ENCODE peak calls at places on chromosomes 4 and X, in seven cellular contexts. Z is cardiac muscle cell, U is AG09309, J is AG04450, X is Peyer's patch, Y is choroid plexus epithelial cell, O is heart left ventricle. M is an unnamed sample.

GRCh38 chr4:108601517-108601916 is 18.9 kb upstream of the RPL34 start:
- DNase-seq in Z (no peak), U (no peak), J (no peak), X (peak), Y (no peak), O (no peak), M (no peak)

GRCh38 chr4:150305995-150306394 is 227.8 kb downstream of the DCLK2 start:
- DNase-seq in Z (peak), U (peak), J (no peak), X (no peak), Y (peak), O (no peak), M (no peak)

GRCh38 chr4:139129206-139129605 is 47.8 kb downstream of the ELF2 start:
- DNase-seq in Z (no peak), U (no peak), J (no peak), X (no peak), Y (peak), O (no peak), M (no peak)

GRCh38 chr4:1532549-1533395 is 126.5 kb upstream of the NKX1-1 start:
- DNase-seq in Z (no peak), U (no peak), J (no peak), X (no peak), Y (no peak), O (peak), M (no peak)

GRCh38 chr4:163542275-163542674 is 47.8 kb downstream of the TMA16 start:
- DNase-seq in Z (no peak), U (no peak), J (no peak), X (no peak), Y (peak), O (no peak), M (peak)

GRCh38 chrX:20284992-20285391 is 18.3 kb upstream of the RPS6KA3 start:
- DNase-seq in Z (no peak), U (no peak), J (no peak), X (no peak), Y (no peak), O (no peak), M (no peak)

GRCh38 chrX:68929332-68930150 is 100.7 kb downstream of the EFNB1 start:
- DNase-seq in Z (peak), U (no peak), J (peak), X (no peak), Y (peak), O (peak), M (peak)

GRCh38 chr4:25633541-25633940 is 22.1 kb upstream of the SLC34A2 start:
- DNase-seq in Z (no peak), U (no peak), J (no peak), X (peak), Y (no peak), O (no peak), M (no peak)

GRCh38 chr4:40059362-40059761 is 2.7 kb downstream of the N4BP2 start:
- DNase-seq in Z (no peak), U (no peak), J (no peak), X (no peak), Y (no peak), O (no peak), M (no peak)

GRCh38 chr4:130955520-130955919 is 1859.6 kb downstream of the C4orf33 start:
- DNase-seq in Z (no peak), U (no peak), J (no peak), X (no peak), Y (no peak), O (no peak), M (no peak)

GRCh38 chr4:154602404-154603020 is 9.9 kb downstream of the FGG start:
- DNase-seq in Z (no peak), U (no peak), J (no peak), X (no peak), Y (peak), O (no peak), M (no peak)

GRCh38 chr4:154490589-154491340 is 834 bp downstream of the DCHS2 start:
- DNase-seq in Z (no peak), U (no peak), J (no peak), X (peak), Y (no peak), O (no peak), M (peak)

DNA sequence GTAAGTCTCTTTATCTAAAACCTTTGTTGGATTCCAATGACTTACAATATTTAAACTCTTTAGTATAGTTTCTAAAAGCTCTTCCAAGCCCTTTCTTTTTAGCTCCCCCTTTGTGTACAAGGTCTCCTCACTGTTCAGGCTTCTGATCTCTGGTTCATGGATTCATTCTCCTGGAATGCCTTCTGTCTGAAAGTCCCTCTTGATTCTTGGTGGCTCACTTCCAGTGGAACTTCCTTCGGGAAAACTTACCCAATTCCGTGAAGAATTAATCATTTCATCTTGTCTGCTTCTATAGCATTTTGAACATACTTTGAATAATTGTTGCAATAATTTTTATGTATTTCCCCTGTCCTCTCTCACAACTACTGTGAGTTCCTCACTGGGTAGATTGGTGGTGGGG is 3.6 kb downstream of the ARHGAP24 start:
- DNase-seq in Z (peak), U (no peak), J (no peak), X (no peak), Y (peak), O (no peak), M (no peak)
- H3K4me3 ChIP-seq in Z (no peak), U (no peak), J (no peak), X (no peak), Y (no peak), O (no peak), M (no peak)

GRCh38 chr4:125316781-125317525 is 2.2 kb downstream of the FAT4 start:
- DNase-seq in Z (peak), U (no peak), J (no peak), X (peak), Y (peak), O (peak), M (peak)
- H3K4me3 ChIP-seq in Z (peak), U (peak), J (peak), X (peak), Y (peak), O (peak), M (peak)

DNA sequence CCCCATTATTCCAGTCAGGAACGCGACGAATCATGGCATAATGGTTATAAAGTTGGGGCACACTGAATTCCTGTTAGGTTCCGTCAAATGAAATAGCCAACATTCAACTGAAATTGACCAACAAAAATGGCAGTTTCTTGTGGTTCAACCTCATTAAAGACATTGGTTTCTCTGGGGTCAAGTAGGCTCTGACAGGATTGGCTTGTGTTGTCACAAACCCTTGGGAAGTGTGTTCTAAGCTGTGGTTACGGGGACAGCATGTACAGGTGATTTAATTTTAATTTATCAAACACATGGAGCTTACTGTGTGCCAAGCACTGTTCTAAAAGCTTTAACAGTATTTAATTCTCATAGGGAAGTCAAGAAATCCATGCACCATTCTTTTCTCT is 751 bp downstream of the XK start:
- DNase-seq in Z (no peak), U (no peak), J (no peak), X (no peak), Y (no peak), O (no peak), M (no peak)
- H3K4me3 ChIP-seq in Z (peak), U (no peak), J (no peak), X (peak), Y (no peak), O (peak), M (no peak)

GRCh38 chr4:185182196-185182595 is 21.6 kb downstream of the CFAP97 start:
- DNase-seq in Z (no peak), U (no peak), J (no peak), X (no peak), Y (no peak), O (no peak), M (peak)
- H3K4me3 ChIP-seq in Z (no peak), U (no peak), J (no peak), X (no peak), Y (no peak), O (no peak), M (no peak)

GRCh38 chrX:53093177-53093655 is 726 bp upstream of the KANTR start:
- DNase-seq in Z (peak), U (no peak), J (no peak), X (peak), Y (peak), O (peak), M (peak)
- H3K4me3 ChIP-seq in Z (peak), U (peak), J (peak), X (peak), Y (peak), O (peak), M (no peak)

GRCh38 chr4:152348670-152349069 is 187.2 kb downstream of the FBXW7 start:
- DNase-seq in Z (no peak), U (no peak), J (no peak), X (no peak), Y (no peak), O (no peak), M (peak)
- H3K4me3 ChIP-seq in Z (no peak), U (no peak), J (no peak), X (no peak), Y (no peak), O (no peak), M (no peak)

GRCh38 chrX:275476-275966 is 5.7 kb upstream of the PLCXD1 start:
- DNase-seq in Z (no peak), U (no peak), J (no peak), X (no peak), Y (no peak), O (no peak), M (no peak)

GRCh38 chrX:270848-271367 is 10.3 kb upstream of the PLCXD1 start:
- DNase-seq in Z (no peak), U (no peak), J (no peak), X (peak), Y (no peak), O (peak), M (no peak)

GRCh38 chrX:276588-277171 is 4.5 kb upstream of the PLCXD1 start:
- DNase-seq in Z (peak), U (no peak), J (no peak), X (peak), Y (peak), O (no peak), M (no peak)

GRCh38 chrX:275967-276587 is 5.1 kb upstream of the PLCXD1 start:
- DNase-seq in Z (peak), U (no peak), J (no peak), X (peak), Y (peak), O (peak), M (peak)

GRCh38 chrX:274904-275475 is 6.2 kb upstream of the PLCXD1 start:
- DNase-seq in Z (peak), U (no peak), J (no peak), X (peak), Y (peak), O (peak), M (peak)
- H3K4me3 ChIP-seq in Z (no peak), U (no peak), J (no peak), X (peak), Y (no peak), O (peak), M (no peak)

GRCh38 chr4:99649208-99649607 is 8.4 kb downstream of the C4orf54 start:
- DNase-seq in Z (no peak), U (no peak), J (no peak), X (no peak), Y (no peak), O (no peak), M (no peak)
- H3K4me3 ChIP-seq in Z (no peak), U (no peak), J (no peak), X (no peak), Y (no peak), O (no peak), M (no peak)

DNA sequence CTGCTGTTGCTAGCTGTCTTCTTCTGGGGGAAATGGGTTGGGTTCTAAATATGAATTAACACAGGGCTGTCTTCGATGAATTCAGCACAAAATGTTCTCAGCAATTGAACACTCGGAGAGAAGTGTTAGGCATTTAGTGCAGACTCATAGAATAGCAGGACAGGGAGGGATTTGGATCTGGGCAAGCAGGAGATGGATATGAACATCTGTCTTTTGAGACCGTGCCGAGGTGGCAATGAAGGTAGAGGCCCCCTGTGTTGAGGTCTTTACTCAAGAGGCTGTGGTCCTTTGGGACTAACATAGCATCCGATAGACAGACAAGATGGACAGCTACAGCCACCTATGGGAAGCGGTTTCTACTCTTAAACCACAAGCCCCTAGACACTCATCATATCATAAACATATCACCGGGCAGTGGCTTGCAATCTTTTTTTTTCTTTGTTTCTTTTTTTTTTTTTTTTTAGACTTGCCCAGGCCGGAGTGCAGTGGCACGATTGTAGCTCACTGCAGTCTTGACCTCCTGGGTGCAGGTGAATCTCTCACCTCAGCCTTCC is 6.7 kb downstream of the CD99 start:
- DNase-seq in Z (no peak), U (no peak), J (no peak), X (no peak), Y (peak), O (peak), M (no peak)
- H3K4me3 ChIP-seq in Z (no peak), U (no peak), J (no peak), X (no peak), Y (no peak), O (peak), M (no peak)

GRCh38 chrX:49257074-49257790 is 7.3 kb downstream of the FOXP3 start:
- DNase-seq in Z (no peak), U (no peak), J (no peak), X (no peak), Y (no peak), O (no peak), M (no peak)
- H3K4me3 ChIP-seq in Z (no peak), U (no peak), J (no peak), X (no peak), Y (no peak), O (no peak), M (no peak)